ENCODE peak calls at places on chromosomes 6 and 20, in nine cellular contexts. Q, Y, L, Z, M, O, T, H and A are unnamed samples.

GRCh38 chr6:93562566-93562965 is 143.2 kb upstream of the EPHA7 start:
- DNase-seq in Q (no peak), H (no peak), T (no peak), M (no peak), L (no peak), Y (no peak), O (no peak), Z (no peak), A (no peak)

GRCh38 chr6:80742481-80742880 is 636.0 kb downstream of the BCKDHB start:
- DNase-seq in O (no peak), M (no peak), Z (no peak), T (peak; percentile 10), Q (no peak), Y (peak; percentile 44), H (no peak), L (peak; percentile 47), A (no peak)

GRCh38 chr6:42454428-42454791 is 2.7 kb upstream of the TRERF1 start:
- DNase-seq in Y (peak; percentile 76), Z (no peak), O (no peak), L (no peak), H (peak; percentile 54), M (no peak), Q (peak; percentile 66), T (peak; percentile 21), A (peak; percentile 63)

GRCh38 chr20:35318502-35319157 is 26.4 kb upstream of the FAM83C start:
- DNase-seq in Z (no peak), T (no peak), L (no peak), M (no peak), O (no peak), H (no peak), Y (peak; percentile 64), Q (peak; percentile 59), A (no peak)

GRCh38 chr6:89022747-89023289 is 57.7 kb upstream of the PNRC1 start:
- DNase-seq in H (no peak), Q (no peak), M (no peak), Y (peak; percentile 60), L (no peak), Z (no peak), T (no peak), O (no peak), A (no peak)

GRCh38 chr6:56853541-56853940 is 101.4 kb upstream of the BEND6 start:
- DNase-seq in Y (no peak), T (no peak), O (no peak), Z (no peak), Q (no peak), H (no peak), M (no peak), L (no peak), A (no peak)

GRCh38 chr6:10510592-10511367 is 10.4 kb upstream of the GCNT2 start:
- DNase-seq in Q (no peak), Z (peak; percentile 42), O (no peak), Y (peak; percentile 10), L (peak; percentile 81), T (peak; percentile 70), M (peak; percentile 53), H (no peak), A (peak; percentile 57)

GRCh38 chr6:139295906-139296305 is 4.1 kb upstream of the TXLNB start:
- DNase-seq in Q (no peak), Y (no peak), H (no peak), T (no peak), O (no peak), Z (no peak), L (no peak), M (no peak), A (no peak)

GRCh38 chr6:43386492-43386891 is 17.0 kb upstream of the ZNF318 start:
- DNase-seq in H (no peak), T (no peak), Z (no peak), Q (no peak), L (peak; percentile 78), M (no peak), O (no peak), Y (no peak), A (no peak)

GRCh38 chr20:39451386-39451785 is 489.2 kb downstream of the DHX35 start:
- DNase-seq in Q (no peak), M (no peak), Z (no peak), L (no peak), T (no peak), H (no peak), O (no peak), Y (no peak), A (no peak)

GRCh38 chr6:52475307-52475706 is 55.2 kb downstream of the EFHC1 start:
- DNase-seq in Y (no peak), H (no peak), Q (no peak), L (no peak), M (no peak), T (no peak), O (no peak), Z (no peak), A (no peak)

GRCh38 chr6:139531148-139531547 is 156.7 kb upstream of the CITED2 start:
- DNase-seq in Y (peak; percentile 37), Z (no peak), L (no peak), Q (no peak), H (no peak), T (no peak), O (no peak), M (no peak), A (no peak)

GRCh38 chr20:45444050-45444449 is 25.5 kb upstream of the WFDC2 start:
- DNase-seq in M (no peak), O (no peak), T (no peak), Y (no peak), Z (no peak), L (no peak), Q (no peak), H (no peak), A (no peak)

GRCh38 chr6:22081709-22082108 is 215.1 kb downstream of the PRL start:
- DNase-seq in Y (no peak), O (no peak), Z (no peak), T (no peak), Q (no peak), L (no peak), M (no peak), H (no peak), A (no peak)

GRCh38 chr6:7004581-7005297 is 103.0 kb upstream of the RREB1 start:
- DNase-seq in M (no peak), Z (no peak), O (no peak), Y (peak; percentile 64), L (no peak), H (no peak), T (no peak), Q (no peak), A (no peak)

GRCh38 chr20:64155258-64156135 is 8.8 kb upstream of the MYT1 start:
- DNase-seq in T (no peak), Z (no peak), H (no peak), Q (no peak), O (no peak), M (no peak), Y (no peak), L (no peak), A (no peak)

GRCh38 chr6:155444120-155444917 is 11.3 kb downstream of the NOX3 start:
- DNase-seq in T (no peak), Z (no peak), M (no peak), H (no peak), L (no peak), O (no peak), Q (no peak), Y (peak; percentile 30), A (no peak)

GRCh38 chr6:99186417-99186816 is 163.1 kb downstream of the FAXC start:
- DNase-seq in Z (no peak), Q (no peak), O (no peak), Y (no peak), M (no peak), H (no peak), T (no peak), L (no peak), A (no peak)

GRCh38 chr6:142648526-142648925 is 296.4 kb downstream of the HIVEP2 start:
- DNase-seq in L (no peak), Q (no peak), M (no peak), T (no peak), O (no peak), H (no peak), Z (no peak), Y (no peak), A (no peak)

GRCh38 chr20:25987073-25987927 is 290.6 kb upstream of the ZNF337 start:
- DNase-seq in M (peak; percentile 29), Q (no peak), L (peak; percentile 54), Z (peak; percentile 54), Y (peak; percentile 33), H (peak; percentile 48), T (peak; percentile 53), O (peak; percentile 30), A (peak; percentile 34)

GRCh38 chr6:68729377-68729903 is 94.4 kb downstream of the ADGRB3 start:
- DNase-seq in Y (no peak), M (peak; percentile 71), Q (no peak), T (no peak), L (no peak), Z (no peak), H (no peak), O (no peak), A (no peak)

GRCh38 chr20:44644384-44645131 is 6.9 kb downstream of the ADA start:
- DNase-seq in Y (no peak), O (no peak), L (no peak), Q (no peak), T (no peak), M (no peak), H (no peak), Z (peak; percentile 32), A (no peak)

GRCh38 chr6:39806277-39806676 is 14.1 kb downstream of the DAAM2 start:
- DNase-seq in L (no peak), T (no peak), O (no peak), Z (no peak), Y (peak; percentile 19), H (no peak), Q (no peak), M (no peak), A (no peak)

GRCh38 chr6:13427838-13428527 is 59.4 kb downstream of the GFOD1 start:
- DNase-seq in Z (peak; percentile 74), O (peak; percentile 42), H (no peak), Q (peak; percentile 67), T (no peak), L (no peak), M (no peak), Y (no peak), A (no peak)

GRCh38 chr20:47600967-47601547 is 99.4 kb downstream of the NCOA3 start:
- DNase-seq in M (no peak), H (no peak), Y (no peak), O (no peak), Q (no peak), Z (no peak), T (no peak), L (no peak), A (no peak)

GRCh38 chr6:131575834-131576478 is 2.9 kb downstream of the ARG1 start:
- DNase-seq in Z (no peak), T (no peak), Q (no peak), H (no peak), M (no peak), L (no peak), O (no peak), Y (peak; percentile 6), A (no peak)

GRCh38 chr6:68777956-68778355 is 142.9 kb downstream of the ADGRB3 start:
- DNase-seq in O (no peak), H (no peak), T (no peak), Y (no peak), L (peak; percentile 50), Q (no peak), M (peak; percentile 79), Z (no peak), A (no peak)

GRCh38 chr6:31581511-31582229 is 554 bp downstream of the LTB start:
- DNase-seq in T (no peak), H (no peak), Q (peak; percentile 60), O (no peak), M (no peak), Y (no peak), L (no peak), Z (peak; percentile 40), A (no peak)

GRCh38 chr6:82410151-82410621 is 46.6 kb downstream of the TPBG start:
- DNase-seq in Q (no peak), Z (no peak), L (no peak), T (no peak), M (no peak), Y (peak; percentile 80), H (no peak), O (no peak), A (no peak)

GRCh38 chr20:7113577-7114466 is 346.3 kb downstream of the BMP2 start:
- DNase-seq in Z (no peak), H (no peak), T (peak; percentile 60), O (no peak), Y (peak; percentile 46), L (peak; percentile 86), M (peak; percentile 52), Q (no peak), A (peak; percentile 30)

GRCh38 chr6:25360611-25361010 is 81.4 kb downstream of the CARMIL1 start:
- DNase-seq in Y (peak; percentile 58), O (no peak), L (no peak), H (no peak), Z (no peak), M (no peak), T (no peak), Q (no peak), A (no peak)